ENCODE peak calls at places on chromosomes 12 and 14, in four cellular contexts. M, H, U and W are unnamed samples.

GRCh38 chr14:94515426-94515825 is 6.2 kb upstream of the SERPINA12 start:
- DNase-seq in M (no peak), U (no peak), H (no peak), W (no peak)

GRCh38 chr12:91274886-91275285 is 92.3 kb upstream of the DCN start:
- DNase-seq in H (no peak), U (no peak), M (no peak), W (no peak)

GRCh38 chr14:22384167-22384549 is 204.9 kb downstream of the DAD1 start:
- DNase-seq in M (no peak), U (no peak), H (no peak), W (no peak)

GRCh38 chr12:62588916-62589315 is 122.3 kb downstream of the MON2 start:
- DNase-seq in M (no peak), H (no peak), U (no peak), W (no peak)

GRCh38 chr14:30114051-30114450 is 186.4 kb upstream of the PRKD1 start:
- DNase-seq in U (no peak), H (no peak), M (no peak), W (no peak)

GRCh38 chr14:94138256-94138655 is 8.9 kb upstream of the IFI27L2 start:
- DNase-seq in H (no peak), M (no peak), U (no peak), W (no peak)

GRCh38 chr12:100995201-100995600 is 200.6 kb downstream of the ANO4 start:
- DNase-seq in M (no peak), H (no peak), U (peak), W (no peak)

GRCh38 chr12:17215754-17216153 is 609.8 kb upstream of the LMO3 start:
- DNase-seq in H (no peak), U (no peak), M (no peak), W (no peak)

GRCh38 chr14:98219638-98220037 is 1052.4 kb downstream of the BCL11B start:
- DNase-seq in H (no peak), U (no peak), M (no peak), W (no peak)

GRCh38 chr12:106304001-106304421 is 1.5 kb downstream of the TCP11L2 start:
- DNase-seq in H (no peak), U (no peak), M (peak), W (no peak)

GRCh38 chr12:44774815-44775411 is 101.2 kb downstream of the NELL2 start:
- DNase-seq in M (no peak), U (peak), H (peak), W (peak)
- TF ChIP-seq CTCF in M (no peak), U (peak), H (peak), W (peak)

DNA sequence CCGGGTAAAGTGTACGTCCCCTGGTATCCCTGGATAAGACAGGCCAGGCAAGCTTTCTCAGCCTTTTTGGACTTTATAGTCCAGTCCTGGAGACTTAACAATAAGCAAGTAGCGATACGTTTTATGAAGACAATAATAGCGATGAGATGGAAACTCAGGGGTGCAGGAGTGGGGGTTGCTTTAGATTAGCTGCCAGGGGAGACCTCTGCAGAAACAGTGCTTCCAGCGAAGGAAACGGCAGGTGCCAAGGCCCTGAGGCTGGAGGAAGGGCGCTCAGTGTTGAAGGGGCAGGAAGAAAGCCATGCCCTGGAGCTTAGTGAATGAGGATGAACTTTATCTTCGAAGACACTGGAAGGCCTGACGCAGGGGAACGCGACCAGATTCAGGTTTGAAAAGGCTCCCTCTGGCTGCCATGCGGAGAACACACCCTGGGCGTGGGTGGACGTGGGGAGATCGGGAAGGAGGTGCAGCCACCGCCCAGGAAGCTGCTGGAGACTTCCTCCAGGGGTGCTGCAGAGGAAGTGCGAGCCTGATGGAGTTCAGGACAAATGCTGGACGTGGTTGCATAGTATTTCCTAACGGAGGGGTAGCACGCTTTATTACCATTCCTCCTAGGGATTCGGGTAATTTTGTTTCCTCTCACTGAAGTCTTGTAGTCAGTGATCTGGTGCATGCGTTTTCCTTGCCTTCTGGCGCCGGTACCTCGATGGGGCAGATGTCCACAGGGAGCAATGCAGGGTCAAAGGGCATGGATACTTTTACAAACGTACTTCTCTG is 26.1 kb upstream of the UBC start:
- DNase-seq in M (peak), H (peak), U (peak), W (peak)
- TF ChIP-seq CTCF in M (peak), H (peak), U (peak), W (peak)

GRCh38 chr14:77547512-77547911 is 48.9 kb upstream of the ISM2 start:
- DNase-seq in U (no peak), H (no peak), M (no peak), W (no peak)
- TF ChIP-seq CTCF in U (no peak), H (no peak), M (no peak), W (no peak)

DNA sequence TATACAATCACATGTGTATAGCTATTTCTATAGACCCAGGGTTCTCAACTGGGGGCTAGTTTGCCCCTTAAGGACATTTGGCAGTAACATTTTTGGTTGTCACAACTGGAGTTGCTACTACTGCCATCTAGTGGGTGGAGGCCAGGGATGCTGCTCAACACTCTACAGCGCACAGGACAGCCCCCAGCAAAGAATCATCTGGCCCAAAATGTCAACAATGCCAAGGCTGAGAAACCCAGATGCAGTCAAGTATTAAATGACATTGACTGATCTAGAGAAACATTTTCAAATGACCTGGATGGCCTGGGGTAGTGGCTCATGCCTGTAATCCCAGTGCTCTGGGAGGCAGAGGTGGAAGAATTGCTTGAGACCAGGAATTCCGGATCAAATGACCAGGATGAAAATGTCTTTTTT is 5.8 kb downstream of the WSB2 start:
- DNase-seq in M (no peak), U (peak), H (peak), W (peak)
- TF ChIP-seq CTCF in M (no peak), U (peak), H (peak), W (peak)

GRCh38 chr12:56152756-56153137 is 360 bp downstream of the MYL6B start:
- DNase-seq in H (no peak), M (peak), U (no peak), W (no peak)

GRCh38 chr12:56153291-56154065 is 1.1 kb downstream of the MYL6B start:
- DNase-seq in M (no peak), H (no peak), U (no peak), W (no peak)

GRCh38 chr12:56151672-56152131 is 685 bp upstream of the MYL6B start:
- DNase-seq in M (peak), U (peak), H (peak), W (peak)

GRCh38 chr12:56150563-56150962 is 1.8 kb upstream of the MYL6B start:
- DNase-seq in H (no peak), M (no peak), U (no peak), W (no peak)

DNA sequence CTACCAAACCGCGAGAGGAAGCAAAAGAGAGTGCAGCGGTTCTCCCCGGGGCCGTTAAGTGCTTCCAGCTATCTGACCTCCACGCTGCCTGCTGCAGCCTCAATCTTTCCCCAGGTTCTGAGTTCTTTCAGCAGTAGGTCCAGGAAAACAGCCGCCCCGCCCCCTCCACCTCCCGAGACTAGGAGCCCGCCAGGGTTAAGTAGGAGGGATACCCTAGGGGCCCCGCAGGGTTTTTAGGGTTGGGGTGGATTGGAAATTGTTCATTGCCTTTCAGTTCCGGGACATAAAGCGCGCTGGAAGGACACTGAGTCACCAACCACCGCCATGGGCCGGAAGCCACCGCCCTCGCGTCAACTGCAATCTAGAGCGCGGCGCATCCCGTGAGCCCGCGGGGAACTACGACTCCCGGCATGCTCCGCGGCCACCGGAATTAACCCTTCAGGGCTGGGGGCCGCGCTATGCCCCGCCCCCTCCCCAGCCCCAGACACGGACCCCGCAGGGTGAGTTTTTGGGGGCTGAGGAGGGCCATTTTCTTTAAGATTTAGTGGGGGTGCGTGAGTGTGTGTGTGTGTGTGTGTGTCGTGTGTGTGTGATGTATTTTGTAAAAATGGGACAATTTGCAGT is at the start of gene MYL6B:
- DNase-seq in H (peak), M (peak), U (peak), W (peak)
- TF ChIP-seq CTCF in H (no peak), M (no peak), U (no peak), W (no peak)

DNA sequence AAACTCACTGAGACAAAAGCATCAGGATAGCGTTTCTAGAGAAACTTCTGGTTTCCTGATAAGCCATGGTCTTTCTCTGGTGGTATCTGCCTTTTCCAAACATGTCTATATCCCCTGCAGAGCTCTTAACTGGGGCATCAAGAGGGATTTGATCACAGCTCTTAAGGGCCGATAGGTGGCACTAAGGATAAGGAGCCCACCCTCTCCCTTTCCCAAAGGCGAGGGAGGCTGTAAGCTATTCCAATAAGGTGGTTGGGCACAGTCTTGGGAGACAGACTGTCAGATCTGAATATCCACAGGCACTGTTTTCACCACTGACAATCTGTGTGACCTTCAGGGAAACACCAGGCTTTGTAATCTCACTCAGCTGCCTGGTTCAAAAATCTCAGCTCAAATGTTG is 206.0 kb downstream of the ADGRD1 start:
- DNase-seq in H (no peak), M (no peak), U (no peak), W (no peak)
- TF ChIP-seq CTCF in H (peak), M (no peak), U (no peak), W (no peak)

GRCh38 chr12:97960225-97960624 is 497.6 kb downstream of the RMST start:
- DNase-seq in U (no peak), M (no peak), H (peak), W (no peak)

GRCh38 chr12:97957109-97957508 is 494.5 kb downstream of the RMST start:
- DNase-seq in M (no peak), H (no peak), U (no peak), W (no peak)

DNA sequence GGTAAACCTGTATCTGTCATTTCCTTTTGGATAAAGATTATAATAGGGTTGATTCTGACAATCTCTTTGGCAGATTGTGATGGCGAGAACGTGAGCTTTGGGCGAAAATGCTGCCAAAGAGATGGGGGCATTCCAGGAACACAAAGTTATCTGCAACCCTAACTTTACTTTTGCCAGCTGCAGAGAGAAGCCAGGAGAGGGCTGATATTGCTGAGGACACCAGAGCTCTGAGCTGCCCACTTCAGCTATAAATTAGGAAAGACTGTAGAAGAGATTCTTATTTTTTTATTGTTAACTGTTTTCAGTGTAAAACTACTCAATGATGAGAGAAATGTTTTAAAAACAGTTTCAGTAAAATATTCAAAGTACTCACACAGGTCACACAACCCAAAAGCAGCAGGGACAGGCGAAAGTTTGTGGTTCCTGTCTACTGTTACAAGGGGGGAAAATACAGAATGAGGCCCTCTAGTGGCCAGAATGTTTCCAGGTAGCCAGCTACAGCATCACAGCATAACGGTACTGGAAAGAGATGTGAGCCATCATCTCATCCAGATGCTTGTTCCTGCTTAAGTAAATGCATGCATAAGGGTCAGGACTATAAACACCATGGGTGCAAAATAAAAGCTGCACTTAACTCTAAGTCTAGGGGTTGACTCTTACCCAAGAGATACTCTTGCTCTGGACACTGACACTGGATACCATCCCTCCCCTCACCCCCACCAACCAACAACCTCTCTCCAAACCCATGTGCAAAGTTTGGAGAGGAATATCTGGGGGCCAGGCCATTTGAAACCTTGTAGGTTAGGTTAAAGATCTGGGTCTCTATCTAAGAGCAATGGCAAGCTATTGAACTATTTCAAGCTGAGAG is 498.4 kb downstream of the RMST start:
- DNase-seq in U (peak), M (no peak), H (peak), W (peak)
- TF ChIP-seq CTCF in U (peak), M (no peak), H (peak), W (peak)

GRCh38 chr14:104725772-104726548 is 1.9 kb downstream of the ADSS1 start:
- DNase-seq in H (no peak), U (no peak), M (no peak), W (no peak)

GRCh38 chr14:104726600-104727451 is 2.8 kb downstream of the ADSS1 start:
- DNase-seq in H (no peak), U (no peak), M (no peak), W (no peak)

GRCh38 chr14:104723651-104724406 is at the start of gene ADSS1:
- DNase-seq in M (peak), H (peak), U (peak), W (peak)

GRCh38 chr14:104724407-104724980 is 465 bp downstream of the ADSS1 start:
- DNase-seq in M (peak), U (no peak), H (no peak), W (peak)

DNA sequence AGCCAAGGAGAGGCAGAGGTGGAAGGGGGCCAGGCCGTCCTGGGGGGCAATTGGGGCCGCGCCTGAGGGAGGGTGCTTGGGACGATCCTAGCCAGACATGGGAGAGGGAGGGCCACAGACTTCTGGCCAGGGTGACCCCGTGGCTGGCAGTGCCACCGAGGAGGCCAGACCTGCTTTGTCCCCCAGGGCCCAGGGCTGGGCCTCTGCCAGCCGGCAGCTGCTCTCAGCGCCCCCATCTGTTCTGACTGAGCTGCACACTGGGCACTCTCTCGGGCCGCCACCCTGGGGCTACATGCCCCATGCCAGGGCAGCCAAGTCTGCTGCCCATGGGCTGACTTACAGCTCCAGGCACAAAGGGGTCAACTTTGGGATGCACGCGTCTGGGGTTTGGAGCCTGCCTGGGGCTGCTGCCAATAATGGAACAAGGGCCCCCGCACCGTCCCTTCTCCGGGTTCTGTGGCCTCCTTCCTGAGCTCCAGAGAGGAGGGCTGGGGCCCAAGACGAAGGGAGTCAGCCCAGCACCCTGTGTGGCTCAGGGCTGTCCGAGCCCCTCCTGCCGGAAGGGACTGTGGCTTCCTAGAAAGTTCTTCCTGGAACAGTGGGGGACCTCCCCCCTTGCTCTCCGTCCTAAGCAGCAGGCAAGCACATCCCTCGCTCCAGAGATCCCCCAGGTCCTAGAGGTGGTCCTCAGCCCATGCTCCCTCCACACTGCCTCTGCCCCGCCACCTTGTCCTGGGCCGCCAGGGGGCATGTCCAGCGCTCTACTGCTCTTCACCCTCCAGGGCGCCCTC is 1.1 kb downstream of the ADSS1 start:
- DNase-seq in M (peak), U (no peak), H (peak), W (peak)
- TF ChIP-seq CTCF in M (no peak), U (no peak), H (no peak), W (no peak)